ENCODE peak calls at places on chromosomes 1 and 21, in four cellular contexts. A is H1, Y is mesendoderm, W is H9. H is an unnamed sample.

GRCh38 chr1:119075614-119076013 is 64.8 kb downstream of the WARS2 start:
- DNase-seq in Y (no peak), W (no peak), A (no peak), H (peak)

GRCh38 chr1:156860113-156860638 is 489 bp upstream of the NTRK1 start:
- DNase-seq in Y (peak), W (peak), A (peak), H (peak)

GRCh38 chr21:34808569-34809204 is 139.9 kb downstream of the CLIC6 start:
- DNase-seq in W (no peak), A (no peak), Y (no peak), H (peak)

GRCh38 chr1:167756760-167757405 is 35.1 kb downstream of the MPZL1 start:
- DNase-seq in W (no peak), Y (no peak), A (no peak), H (peak)

GRCh38 chr21:26127918-26128317 is 42.7 kb downstream of the APP start:
- DNase-seq in W (no peak), A (no peak), Y (no peak), H (peak)

GRCh38 chr1:241536383-241536782 is 4.2 kb downstream of the KMO start:
- DNase-seq in Y (no peak), A (no peak), W (no peak), H (peak)

GRCh38 chr21:44925027-44925755 is 4.5 kb upstream of the ITGB2 start:
- DNase-seq in Y (no peak), A (no peak), W (no peak), H (peak)

GRCh38 chr1:54384921-54385726 is 21.1 kb downstream of the SSBP3 start:
- DNase-seq in A (no peak), W (no peak), Y (no peak), H (peak)

GRCh38 chr1:21048462-21048861 is 128.2 kb downstream of the EIF4G3 start:
- DNase-seq in W (no peak), Y (peak), A (no peak), H (no peak)

GRCh38 chr1:182666736-182667135 is 17.7 kb downstream of the RGS8 start:
- DNase-seq in A (no peak), W (no peak), Y (peak), H (peak)

GRCh38 chr1:211478801-211479619 is 13.0 kb downstream of the RD3 start:
- DNase-seq in W (no peak), Y (no peak), A (peak), H (no peak)

GRCh38 chr1:145983206-145983675 is 13.1 kb downstream of the TXNIP start:
- DNase-seq in Y (no peak), W (no peak), A (no peak), H (no peak)

GRCh38 chr1:107914144-107914543 is 50.8 kb downstream of the VAV3 start:
- DNase-seq in Y (no peak), W (no peak), A (no peak), H (no peak)

GRCh38 chr1:227774051-227774720 is 39.0 kb downstream of the SNAP47 start:
- DNase-seq in A (no peak), Y (no peak), W (no peak), H (no peak)

GRCh38 chr1:38502772-38503171 is 356.8 kb downstream of the RRAGC start:
- DNase-seq in A (peak), Y (peak), W (peak), H (no peak)

GRCh38 chr1:185409763-185410528 is 92.9 kb upstream of the IVNS1ABP start:
- DNase-seq in W (no peak), A (no peak), Y (no peak), H (peak)

GRCh38 chr1:156814571-156815260 is 1.9 kb downstream of the SH2D2A start:
- DNase-seq in A (no peak), W (no peak), Y (no peak), H (no peak)

GRCh38 chr1:87880098-87880746 is 551.5 kb downstream of the LMO4 start:
- DNase-seq in W (no peak), Y (no peak), A (no peak), H (no peak)

GRCh38 chr1:184025242-184025675 is 12.3 kb downstream of the COLGALT2 start:
- DNase-seq in W (no peak), A (no peak), Y (peak), H (peak)

GRCh38 chr21:44489962-44490361 is 34.7 kb downstream of the LRRC3 start:
- DNase-seq in Y (peak), A (no peak), W (no peak), H (no peak)

GRCh38 chr1:30586671-30587070 is 136.7 kb downstream of the MATN1 start:
- DNase-seq in Y (no peak), A (peak), W (peak), H (no peak)

GRCh38 chr1:20032425-20032824 is 37.6 kb upstream of the PLA2G5 start:
- DNase-seq in Y (no peak), W (no peak), A (no peak), H (no peak)
- H3K56ac ChIP-seq in Y (no peak), W (no peak), A (no peak), H (no peak)

DNA sequence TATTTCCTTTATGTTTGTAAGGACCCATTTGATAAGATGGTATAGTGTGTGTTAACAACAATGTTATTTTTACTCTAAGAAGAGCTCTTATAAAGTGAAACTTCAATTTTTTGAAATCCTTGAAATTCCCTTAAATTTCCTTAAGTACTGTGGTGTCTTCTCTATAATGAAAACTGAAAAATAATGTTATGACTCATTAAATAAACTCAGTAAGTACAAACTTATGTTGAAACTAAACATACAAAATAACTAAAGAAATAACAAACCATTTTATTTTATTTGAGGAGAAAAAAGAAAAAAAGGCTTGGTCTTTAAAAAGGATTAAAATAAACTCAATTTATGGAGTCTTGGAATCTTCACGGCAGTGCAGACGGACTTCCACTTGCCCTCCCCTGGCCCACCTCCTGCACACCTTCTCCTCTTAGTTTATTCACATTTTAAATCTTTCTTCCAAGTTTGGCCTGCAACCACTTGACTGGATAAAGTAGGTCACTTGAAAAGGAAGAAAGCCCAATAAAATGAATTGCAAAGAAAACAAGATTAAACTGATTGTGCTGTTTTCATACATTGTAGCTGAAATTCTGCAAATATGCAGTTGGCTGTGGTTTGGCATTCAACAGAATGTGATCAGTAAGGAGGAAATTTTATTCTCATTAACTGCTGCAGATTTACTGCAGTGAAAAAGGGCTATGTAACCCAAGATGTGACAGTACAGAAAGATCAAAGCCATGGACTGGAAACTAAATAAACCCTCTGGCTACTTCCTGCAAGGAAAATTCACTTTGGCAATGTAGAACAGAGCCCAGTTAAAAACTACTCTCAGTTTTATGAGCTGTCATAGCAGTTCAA is 48.5 kb upstream of the SCYL3 start:
- DNase-seq in W (no peak), A (no peak), Y (no peak), H (peak)
- H3K56ac ChIP-seq in W (no peak), A (no peak), Y (no peak), H (no peak)

GRCh38 chr1:79259390-79260336 is 253.1 kb upstream of the ADGRL4 start:
- DNase-seq in W (no peak), Y (peak), A (no peak), H (peak)

GRCh38 chr1:79264975-79265818 is 258.7 kb upstream of the ADGRL4 start:
- DNase-seq in Y (no peak), W (no peak), A (no peak), H (no peak)

GRCh38 chr1:79262745-79263258 is 256.3 kb upstream of the ADGRL4 start:
- DNase-seq in A (no peak), Y (peak), W (peak), H (no peak)

GRCh38 chr1:79264285-79264684 is 257.8 kb upstream of the ADGRL4 start:
- DNase-seq in A (no peak), W (no peak), Y (no peak), H (no peak)
- H3K56ac ChIP-seq in A (no peak), W (no peak), Y (no peak), H (no peak)

GRCh38 chr1:244844155-244845121 is 9.0 kb downstream of the COX20 start:
- DNase-seq in Y (no peak), W (no peak), A (no peak), H (no peak)

GRCh38 chr1:244846653-244847052 is 11.2 kb downstream of the COX20 start:
- DNase-seq in W (no peak), A (no peak), Y (no peak), H (no peak)

GRCh38 chr1:244840219-244840794 is 4.8 kb downstream of the COX20 start:
- DNase-seq in A (no peak), Y (no peak), W (no peak), H (peak)

GRCh38 chr1:244841274-244841927 is 5.9 kb downstream of the COX20 start:
- DNase-seq in W (no peak), A (no peak), Y (no peak), H (no peak)

DNA sequence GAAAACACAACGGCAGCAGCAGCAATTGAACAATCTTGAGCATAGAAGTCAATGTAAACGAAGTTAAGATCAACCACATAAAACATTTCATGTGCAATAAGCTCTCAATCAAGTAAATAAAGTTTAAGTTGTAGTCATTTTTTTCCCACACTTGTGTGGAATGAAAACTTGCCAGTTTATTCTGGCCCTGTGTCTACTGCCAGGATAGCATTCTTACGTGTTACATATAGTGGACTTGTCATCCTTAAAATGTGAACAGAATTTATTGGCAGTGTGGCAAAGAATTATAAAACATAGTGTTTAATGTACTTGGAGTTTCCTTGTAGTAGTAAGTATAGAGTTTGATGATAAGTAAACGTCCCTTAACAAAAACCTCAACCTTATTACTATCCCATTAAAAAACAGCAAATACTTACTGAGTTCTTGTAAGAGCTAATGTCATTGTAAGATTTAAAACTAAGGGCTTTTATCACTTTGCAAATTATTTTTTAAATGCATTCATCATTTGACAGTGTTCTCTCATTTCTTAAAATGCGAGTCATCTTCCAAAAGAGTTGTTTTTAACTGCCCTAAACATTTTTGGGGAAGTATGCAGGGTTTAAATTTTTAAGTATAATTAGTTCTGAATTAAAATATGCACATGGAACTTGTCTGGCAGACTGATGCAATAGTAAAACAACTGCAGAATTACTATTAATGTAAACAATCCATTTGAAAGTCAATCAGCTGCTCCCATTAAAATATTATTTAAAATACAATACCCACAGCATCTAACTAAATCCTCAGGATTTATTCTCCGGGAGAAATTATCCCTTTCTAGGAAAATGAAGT is 7.9 kb downstream of the COX20 start:
- DNase-seq in A (no peak), W (no peak), Y (no peak), H (peak)
- H3K56ac ChIP-seq in A (no peak), W (no peak), Y (no peak), H (no peak)